ENCODE peak calls at places on chromosome 15, in four cellular contexts. W, D, G and O are unnamed samples.
A peak's percentile ranks its signal among the peaks of the same experiment; 100 is the strongest.

GRCh38 chr15:72319360-72319984 is 485 bp downstream of the CELF6 start:
- DNase-seq in W (peak; percentile 10), D (peak; percentile 13), G (peak; percentile 33), O (no peak)

GRCh38 chr15:63599401-63600000 is 2.3 kb downstream of the FBXL22 start:
- DNase-seq in D (peak; percentile 73), G (peak; percentile 56), W (no peak), O (no peak)

GRCh38 chr15:77844798-77845446 is 212.2 kb upstream of the LINGO1 start:
- DNase-seq in W (no peak), G (no peak), D (no peak), O (no peak)

GRCh38 chr15:59998256-59999063 is 5.7 kb upstream of the FOXB1 start:
- DNase-seq in W (no peak), D (no peak), G (no peak), O (no peak)

GRCh38 chr15:70345251-70346019 is 247.7 kb upstream of the TLE3 start:
- DNase-seq in G (no peak), W (no peak), D (no peak), O (no peak)

GRCh38 chr15:36407647-36408046 is 171.8 kb upstream of the CDIN1 start:
- DNase-seq in D (no peak), G (no peak), W (peak; percentile 62), O (no peak)

GRCh38 chr15:63238796-63239195 is 38.6 kb upstream of the APH1B start:
- DNase-seq in W (no peak), G (no peak), D (peak; percentile 96), O (peak; percentile 70)

GRCh38 chr15:80419546-80419945 is 15.4 kb downstream of the ARNT2 start:
- DNase-seq in G (no peak), W (no peak), D (no peak), O (no peak)

GRCh38 chr15:47983533-47983932 is 137.3 kb upstream of the SLC24A5 start:
- DNase-seq in W (no peak), D (no peak), G (no peak), O (no peak)

GRCh38 chr15:92930776-92931175 is 30.7 kb downstream of the CHD2 start:
- DNase-seq in D (peak; percentile 45), W (peak; percentile 79), G (no peak), O (no peak)

GRCh38 chr15:27509014-27509413 is 538.0 kb downstream of the GABRG3 start:
- DNase-seq in W (no peak), D (no peak), G (no peak), O (no peak)

GRCh38 chr15:84653910-84654688 is at the start of gene WDR73:
- DNase-seq in G (peak; percentile 97), D (peak; percentile 83), W (peak; percentile 73), O (peak; percentile 81)

GRCh38 chr15:48040166-48040817 is 80.5 kb upstream of the SLC24A5 start:
- DNase-seq in G (no peak), D (peak; percentile 54), W (peak; percentile 7), O (no peak)

GRCh38 chr15:81308260-81308659 is 15.7 kb downstream of the STARD5 start:
- DNase-seq in D (no peak), W (no peak), G (no peak), O (no peak)

GRCh38 chr15:56760186-56760585 is 26.9 kb upstream of the ZNF280D start:
- DNase-seq in W (no peak), G (no peak), D (no peak), O (peak; percentile 11)

GRCh38 chr15:69434236-69434635 is 18.4 kb upstream of the RPLP1 start:
- DNase-seq in W (no peak), D (no peak), G (no peak), O (no peak)

GRCh38 chr15:40313531-40314398 is 6.0 kb upstream of the PLCB2 start:
- DNase-seq in G (no peak), W (no peak), D (peak; percentile 72), O (no peak)

GRCh38 chr15:53454843-53455721 is 304.4 kb downstream of the WDR72 start:
- DNase-seq in W (no peak), G (no peak), D (no peak), O (no peak)

GRCh38 chr15:62391565-62392262 is 226.6 kb upstream of the C2CD4B start:
- DNase-seq in D (no peak), G (peak; percentile 46), W (no peak), O (no peak)

GRCh38 chr15:100335335-100335999 is 6.3 kb downstream of the ADAMTS17 start:
- DNase-seq in G (no peak), D (no peak), W (no peak), O (no peak)

GRCh38 chr15:64688770-64689169 is 86.6 kb downstream of the RBPMS2 start:
- DNase-seq in W (no peak), G (no peak), D (no peak), O (no peak)

GRCh38 chr15:89130194-89130593 is 41.9 kb downstream of the ABHD2 start:
- DNase-seq in W (no peak), D (no peak), G (no peak), O (no peak)

GRCh38 chr15:71746719-71747118 is 63.6 kb upstream of the NR2E3 start:
- DNase-seq in G (no peak), D (peak; percentile 81), W (no peak), O (no peak)

GRCh38 chr15:91040851-91041250 is 18.5 kb upstream of the VPS33B start:
- DNase-seq in W (no peak), G (no peak), D (peak; percentile 46), O (no peak)

GRCh38 chr15:20352241-20353200 is 189.1 kb downstream of the GOLGA6L6 start:
- DNase-seq in W (no peak), G (no peak), D (no peak), O (no peak)